ENCODE peak calls at places on chromosome 11, in four cellular contexts. X is CD4-positive, CD25-positive, alpha-beta regulatory T cell; F is SK-N-SH; S is left ventricle myocardium inferior. Q is an unnamed sample. For H3K36me3 and H3K27me3, the result is how much of the 10 kb centered on the place peaks cover.

GRCh38 chr11:47340980-47341775 is 11.3 kb downstream of the MYBPC3 start:
- DNase-seq in F (no peak), X (no peak), S (no peak), Q (no peak)

GRCh38 chr11:130313383-130314183 is 1.1 kb downstream of the ZBTB44 start:
- DNase-seq in S (no peak), F (no peak), X (peak), Q (no peak)

GRCh38 chr11:64095286-64095825 is 59.6 kb downstream of the FLRT1 start:
- DNase-seq in S (no peak), F (no peak), X (no peak), Q (no peak)

GRCh38 chr11:63536669-63537292 is at the start of gene PLAAT4:
- DNase-seq in S (peak), F (no peak), X (peak), Q (peak)

GRCh38 chr11:46315033-46315738 is 32.1 kb upstream of the DGKZ start:
- DNase-seq in F (peak), S (peak), X (peak), Q (peak)

GRCh38 chr11:47403571-47403970 is 4.8 kb upstream of the SLC39A13 start:
- DNase-seq in X (no peak), F (no peak), S (no peak), Q (no peak)

GRCh38 chr11:122159861-122160260 is 43.8 kb upstream of the BLID start:
- DNase-seq in X (no peak), F (no peak), S (no peak), Q (no peak)

GRCh38 chr11:77506857-77507256 is 33.0 kb upstream of the PAK1 start:
- DNase-seq in S (no peak), F (peak), X (no peak), Q (no peak)

GRCh38 chr11:74276581-74276980 is 34.9 kb downstream of the P4HA3 start:
- DNase-seq in X (no peak), F (no peak), S (no peak), Q (no peak)

GRCh38 chr11:26112190-26112715 is 219.7 kb upstream of the ANO3 start:
- DNase-seq in S (no peak), X (no peak), F (no peak), Q (no peak)

GRCh38 chr11:80054582-80055165 is 613.8 kb upstream of the TENM4 start:
- DNase-seq in F (no peak), S (no peak), X (no peak), Q (no peak)

GRCh38 chr11:46248270-46249102 is 29.0 kb upstream of the CREB3L1 start:
- DNase-seq in X (no peak), S (no peak), F (no peak), Q (peak)

GRCh38 chr11:72058416-72059034 is 21.8 kb downstream of the NUMA1 start:
- DNase-seq in S (no peak), X (no peak), F (no peak), Q (no peak)

GRCh38 chr11:9203715-9204311 is 61.3 kb downstream of the DENND5A start:
- DNase-seq in S (no peak), F (peak), X (peak), Q (no peak)

GRCh38 chr11:123483058-123483457 is 53.0 kb downstream of the GRAMD1B start:
- DNase-seq in F (no peak), S (no peak), X (no peak), Q (no peak)

GRCh38 chr11:88428959-88429358 is 91.4 kb upstream of the CTSC start:
- DNase-seq in X (no peak), F (no peak), S (no peak), Q (peak)

GRCh38 chr11:132895340-132895739 is 637.0 kb downstream of the OPCML start:
- DNase-seq in X (no peak), S (no peak), F (no peak), Q (no peak)

GRCh38 chr11:870127-870413 is 27.4 kb downstream of the TSPAN4 start:
- DNase-seq in S (no peak), F (peak), X (no peak), Q (peak)

GRCh38 chr11:40170076-40170475 is 1289.4 kb downstream of the LRRC4C start:
- DNase-seq in S (no peak), X (no peak), F (no peak), Q (no peak)

GRCh38 chr11:2186669-2187266 is 15.2 kb upstream of the TH start:
- DNase-seq in F (peak), X (peak), S (no peak), Q (peak)

GRCh38 chr11:45569776-45570175 is 95.6 kb downstream of the CHST1 start:
- DNase-seq in X (no peak), S (no peak), F (no peak), Q (no peak)

GRCh38 chr11:7457211-7457610 is 28.1 kb upstream of the OLFML1 start:
- DNase-seq in S (no peak), X (no peak), F (no peak), Q (no peak)

GRCh38 chr11:12818333-12819015 is 144.3 kb downstream of the TEAD1 start:
- DNase-seq in S (peak), F (no peak), X (no peak), Q (no peak)

GRCh38 chr11:65560555-65561418 is 2.6 kb upstream of the LTBP3 start:
- DNase-seq in F (peak), X (no peak), S (peak), Q (peak)

GRCh38 chr11:6900327-6900999 is 8.2 kb upstream of the OR2D2 start:
- DNase-seq in X (no peak), F (no peak), S (no peak), Q (no peak)

GRCh38 chr11:86202013-86202336 is 42.6 kb upstream of the EED start:
- DNase-seq in F (no peak), X (peak), S (no peak), Q (no peak)
- H3K4me3 ChIP-seq in F (no peak), X (peak), S (peak), Q (no peak)

DNA sequence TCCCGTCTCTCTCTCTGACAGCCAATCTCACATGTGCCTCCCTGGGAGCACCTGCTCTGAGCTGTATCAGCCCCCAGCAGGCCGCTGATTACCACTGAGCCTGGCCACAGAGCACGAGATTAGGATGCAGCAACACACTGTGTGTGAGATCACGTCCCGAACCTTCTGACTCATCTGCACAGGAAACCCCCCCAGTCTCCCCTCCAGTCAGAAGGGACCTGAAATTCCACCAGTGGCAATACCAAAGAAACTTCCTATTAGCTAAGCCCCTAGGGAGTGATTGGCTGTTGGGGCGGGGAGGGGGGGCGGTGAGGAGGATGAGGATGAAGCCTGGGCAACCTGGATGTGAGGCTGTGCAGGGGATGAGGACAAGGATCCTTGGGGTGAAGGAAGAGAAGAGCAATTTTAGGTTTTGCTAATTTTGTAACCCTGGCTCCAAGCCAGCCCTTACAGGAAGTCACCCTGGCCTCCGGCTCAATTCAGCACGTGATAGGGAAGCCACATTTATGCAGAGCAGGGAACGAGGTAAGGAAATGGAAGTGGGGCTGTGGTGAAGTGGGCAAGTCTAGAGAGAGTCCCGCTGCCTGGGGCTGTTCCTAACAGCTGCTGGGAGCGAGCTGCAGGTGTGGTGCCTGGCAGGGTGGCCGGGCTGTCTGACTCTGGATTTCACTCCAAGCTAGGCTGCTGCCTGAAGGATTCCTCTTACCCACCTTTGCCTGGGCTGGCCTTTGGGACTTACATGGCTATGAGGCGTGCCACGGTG is 1.9 kb downstream of the SLC43A3 start:
- DNase-seq in F (no peak), S (peak), X (peak), Q (peak)
- H3K36me3 ChIP-seq in F (under half), S (under half), X (under half), Q (under half)

DNA sequence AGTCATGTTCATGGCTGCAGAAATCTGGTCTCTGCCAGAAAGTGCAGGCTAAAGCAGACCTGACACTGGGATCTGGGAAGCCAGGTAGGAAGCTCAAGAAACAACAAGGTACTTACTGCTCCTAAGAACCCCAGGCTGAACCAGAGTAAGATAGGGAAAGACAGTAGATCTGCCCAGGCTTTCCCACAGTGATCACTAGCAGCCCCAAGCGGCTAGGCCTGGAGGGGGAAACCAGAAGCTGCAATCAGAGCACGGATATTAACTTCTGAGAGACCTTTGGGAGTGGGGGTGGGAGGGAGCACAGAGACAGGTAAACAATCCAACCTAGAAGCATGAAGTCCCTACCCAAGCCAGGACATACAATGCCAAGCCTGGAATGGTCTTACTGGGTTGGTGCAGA is 135.2 kb upstream of the C11orf58 start:
- DNase-seq in X (no peak), F (no peak), S (no peak), Q (peak)
- H3K27me3 ChIP-seq in X (under half), F (under half), S (under half), Q (half or more)

GRCh38 chr11:36147491-36147890 is 141.7 kb downstream of the COMMD9 start:
- DNase-seq in F (no peak), S (no peak), X (no peak), Q (no peak)
- H3K4me3 ChIP-seq in F (no peak), S (no peak), X (no peak), Q (no peak)

GRCh38 chr11:62399172-62399867 is 19.5 kb upstream of the SCGB1A1 start:
- DNase-seq in S (no peak), F (no peak), X (peak), Q (peak)
- H3K36me3 ChIP-seq in S (under half), F (under half), X (under half), Q (under half)

GRCh38 chr11:124749920-124750319 is 2.1 kb downstream of the VSIG2 start:
- DNase-seq in S (no peak), F (no peak), X (no peak), Q (no peak)

GRCh38 chr11:124747406-124748099 is 4.5 kb downstream of the VSIG2 start:
- DNase-seq in X (no peak), S (no peak), F (no peak), Q (peak)

GRCh38 chr11:124748100-124748418 is 4.0 kb downstream of the VSIG2 start:
- DNase-seq in F (no peak), X (no peak), S (no peak), Q (peak)

GRCh38 chr11:124746621-124747243 is 5.3 kb downstream of the VSIG2 start:
- DNase-seq in F (peak), X (peak), S (peak), Q (peak)

DNA sequence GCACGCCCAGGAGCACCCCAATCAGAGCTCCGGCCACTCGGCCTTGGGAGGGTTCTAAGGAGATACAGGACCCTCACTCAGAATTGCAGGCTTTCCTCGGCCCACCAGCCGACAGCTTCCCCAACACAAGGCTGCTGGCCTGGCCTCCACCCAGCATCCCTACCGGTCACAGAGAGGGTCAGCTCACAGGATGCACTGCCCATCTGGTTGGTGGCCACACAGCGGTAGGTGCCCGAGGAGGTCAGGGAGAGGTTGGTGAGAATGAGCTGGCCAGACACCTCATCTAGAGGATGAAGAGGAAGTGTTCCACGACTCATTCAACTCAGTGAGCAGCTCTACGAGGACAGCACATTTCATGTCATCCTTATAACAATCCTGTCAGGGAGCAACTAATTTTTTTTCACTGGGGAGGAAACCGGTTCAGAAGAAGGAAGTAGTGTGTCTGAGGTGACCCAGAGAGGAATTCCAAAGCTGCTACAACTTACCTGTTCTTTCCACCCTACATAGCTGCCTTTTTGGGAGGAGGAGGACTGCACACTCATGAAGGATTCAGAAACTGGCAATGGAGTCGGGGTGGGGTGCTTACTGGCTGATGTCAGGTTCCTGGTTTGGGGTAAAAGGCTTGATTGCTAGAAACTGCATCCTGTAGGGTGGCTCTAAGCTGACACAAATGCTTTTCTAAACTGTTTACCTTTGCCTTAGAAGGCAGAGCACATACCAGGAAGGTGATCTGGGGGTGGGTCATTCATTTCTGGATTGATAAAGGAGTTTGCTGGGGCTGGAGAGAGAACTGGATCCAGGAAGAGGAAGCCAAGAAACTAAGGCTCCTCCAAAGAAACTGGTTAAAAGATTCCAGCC is 3.3 kb downstream of the VSIG2 start:
- DNase-seq in F (no peak), S (no peak), X (no peak), Q (peak)
- H3K27me3 ChIP-seq in F (under half), S (half or more), X (under half), Q (half or more)

GRCh38 chr11:114596175-114596919 is 761 bp upstream of the NXPE4 start:
- DNase-seq in F (no peak), X (no peak), S (no peak), Q (no peak)

GRCh38 chr11:114594703-114595102 is 883 bp downstream of the NXPE4 start:
- DNase-seq in X (no peak), S (no peak), F (no peak), Q (no peak)

GRCh38 chr11:114595571-114595970 is at the start of gene NXPE4:
- DNase-seq in F (no peak), S (no peak), X (no peak), Q (no peak)

GRCh38 chr11:114604179-114604813 is 8.7 kb upstream of the NXPE4 start:
- DNase-seq in S (no peak), F (no peak), X (no peak), Q (no peak)

GRCh38 chr11:114598461-114598860 is 2.9 kb upstream of the NXPE4 start:
- DNase-seq in F (no peak), X (no peak), S (no peak), Q (no peak)
- H3K4me3 ChIP-seq in F (no peak), X (no peak), S (no peak), Q (no peak)

DNA sequence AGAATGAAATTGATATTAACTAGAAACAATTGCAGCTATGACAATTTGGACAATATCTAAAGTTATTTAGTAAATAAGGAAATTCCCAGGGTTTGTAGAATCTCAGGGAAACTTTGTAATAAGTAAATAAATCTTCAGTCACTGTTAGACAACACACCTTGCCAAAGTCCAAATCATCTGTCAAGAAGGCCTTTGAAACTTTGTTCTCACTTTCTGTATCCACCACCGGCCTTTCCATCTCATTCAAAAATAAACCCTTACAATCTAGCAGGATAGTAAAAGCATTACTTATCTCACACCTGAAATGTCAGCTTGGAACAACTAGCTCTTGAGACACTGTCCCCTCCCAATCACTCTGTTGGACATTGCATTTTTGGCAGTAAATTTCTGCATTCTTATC is 7.9 kb downstream of the NNMT start:
- DNase-seq in S (no peak), X (no peak), F (no peak), Q (no peak)
- H3K36me3 ChIP-seq in S (under half), X (under half), F (under half), Q (under half)

GRCh38 chr11:27963370-27963769 is 144.6 kb downstream of the KIF18A start:
- DNase-seq in X (no peak), S (no peak), F (no peak), Q (no peak)
- H3K27me3 ChIP-seq in X (under half), S (under half), F (under half), Q (under half)

GRCh38 chr11:94771951-94772350 is 3.8 kb downstream of the AMOTL1 start:
- DNase-seq in X (no peak), F (no peak), S (no peak), Q (no peak)
- H3K4me3 ChIP-seq in X (no peak), F (no peak), S (no peak), Q (no peak)

Q was measured in H7.